ENCODE peak calls at places on chromosomes 13 and 19, in five cellular contexts. Q, K, L, U and S are unnamed samples.

GRCh38 chr19:19276386-19276785 is 3.3 kb upstream of the TM6SF2 start:
- DNase-seq in Q (no peak), K (no peak), L (no peak), U (no peak), S (no peak)

GRCh38 chr13:50081106-50081898 is 66.1 kb downstream of the KCNRG start:
- DNase-seq in Q (no peak), K (no peak), L (peak; percentile 42), U (peak; percentile 66), S (peak; percentile 62)

GRCh38 chr13:114108141-114108761 is 24.2 kb downstream of the RASA3 start:
- DNase-seq in Q (no peak), K (peak; percentile 6), L (no peak), U (peak; percentile 39), S (no peak)

GRCh38 chr19:35347171-35347929 is at the start of gene FFAR1:
- DNase-seq in Q (no peak), K (no peak), L (peak; percentile 71), U (peak; percentile 43), S (no peak)

GRCh38 chr13:72290962-72291681 is 424.1 kb upstream of the DACH1 start:
- DNase-seq in Q (peak; percentile 77), K (no peak), L (no peak), U (no peak), S (no peak)

GRCh38 chr19:13366529-13367143 is 139.6 kb downstream of the CACNA1A start:
- DNase-seq in Q (peak; percentile 51), K (no peak), L (no peak), U (no peak), S (no peak)

GRCh38 chr19:4217429-4218264 is 11.7 kb upstream of the EBI3 start:
- DNase-seq in Q (no peak), K (no peak), L (no peak), U (no peak), S (no peak)

GRCh38 chr13:103976371-103976770 is 910.2 kb upstream of the SLC10A2 start:
- DNase-seq in Q (no peak), K (no peak), L (no peak), U (no peak), S (no peak)

GRCh38 chr19:5484398-5485285 is 29.4 kb downstream of the ZNRF4 start:
- DNase-seq in Q (no peak), K (no peak), L (no peak), U (no peak), S (no peak)

GRCh38 chr13:112256716-112257497 is 119.2 kb upstream of the SPACA7 start:
- DNase-seq in Q (no peak), K (no peak), L (no peak), U (no peak), S (no peak)

GRCh38 chr19:34319785-34320184 is 45.2 kb upstream of the GPI start:
- DNase-seq in Q (no peak), K (peak; percentile 30), L (no peak), U (no peak), S (no peak)

GRCh38 chr13:109773786-109774185 is 12.6 kb downstream of the IRS2 start:
- DNase-seq in Q (no peak), K (no peak), L (no peak), U (no peak), S (no peak)

GRCh38 chr19:917323-918151 is at the start of gene KISS1R:
- DNase-seq in Q (no peak), K (no peak), L (peak; percentile 37), U (peak; percentile 75), S (peak; percentile 56)

GRCh38 chr13:28819748-28820098 is 416 bp upstream of the MTUS2 start:
- DNase-seq in Q (no peak), K (no peak), L (no peak), U (peak; percentile 59), S (no peak)

GRCh38 chr13:113548778-113549621 is 35.6 kb upstream of the TFDP1 start:
- DNase-seq in Q (no peak), K (no peak), L (no peak), U (peak; percentile 30), S (no peak)

GRCh38 chr13:114143806-114144605 is 11.6 kb upstream of the RASA3 start:
- DNase-seq in Q (peak; percentile 63), K (no peak), L (peak; percentile 57), U (no peak), S (peak; percentile 76)

GRCh38 chr13:41610426-41610825 is 153.1 kb downstream of the RGCC start:
- DNase-seq in Q (no peak), K (no peak), L (no peak), U (peak; percentile 87), S (no peak)

GRCh38 chr13:75481176-75482069 is 546 bp downstream of the TBC1D4 start:
- DNase-seq in Q (no peak), K (no peak), L (no peak), U (peak; percentile 58), S (peak; percentile 38)

GRCh38 chr19:4909172-4909896 is at the start of gene UHRF1:
- DNase-seq in Q (no peak), K (no peak), L (peak; percentile 16), U (no peak), S (no peak)

GRCh38 chr19:43148233-43148632 is 38.1 kb downstream of the PSG5 start:
- DNase-seq in Q (no peak), K (no peak), L (no peak), U (no peak), S (no peak)

GRCh38 chr19:48906324-48906723 is 6.2 kb downstream of the NUCB1 start:
- DNase-seq in Q (no peak), K (no peak), L (no peak), U (no peak), S (no peak)

GRCh38 chr13:104868806-104869205 is 1666.7 kb downstream of the EFNB2 start:
- DNase-seq in Q (no peak), K (no peak), L (no peak), U (no peak), S (no peak)

GRCh38 chr19:23415561-23416191 is 20.4 kb upstream of the ZNF91 start:
- DNase-seq in Q (no peak), K (no peak), L (no peak), U (no peak), S (no peak)

GRCh38 chr13:108961542-108962125 is 332.2 kb downstream of the MYO16 start:
- DNase-seq in Q (peak; percentile 31), K (no peak), L (peak; percentile 11), U (no peak), S (peak; percentile 49)

GRCh38 chr19:11848594-11849263 is at the start of gene ZNF439:
- DNase-seq in Q (no peak), K (peak; percentile 71), L (peak; percentile 86), U (peak; percentile 95), S (peak; percentile 91)

GRCh38 chr13:38899581-38899980 is 91.0 kb downstream of the STOML3 start:
- DNase-seq in Q (no peak), K (no peak), L (no peak), U (no peak), S (no peak)

GRCh38 chr13:95301947-95302386 is 716 bp upstream of the ABCC4 start:
- DNase-seq in Q (no peak), K (no peak), L (no peak), U (no peak), S (peak; percentile 23)

GRCh38 chr19:5632241-5632612 is 9.3 kb downstream of the SAFB start:
- DNase-seq in Q (no peak), K (no peak), L (no peak), U (no peak), S (no peak)

GRCh38 chr13:46871557-46871956 is 25.3 kb downstream of the HTR2A start:
- DNase-seq in Q (no peak), K (no peak), L (no peak), U (no peak), S (no peak)

GRCh38 chr13:73177911-73178565 is 119.2 kb downstream of the KLF5 start:
- DNase-seq in Q (no peak), K (no peak), L (no peak), U (no peak), S (no peak)

GRCh38 chr19:662207-662961 is 630 bp downstream of the RNF126 start:
- DNase-seq in Q (no peak), K (no peak), L (peak; percentile 72), U (peak; percentile 80), S (peak; percentile 82)

GRCh38 chr13:65553328-65553727 is 1676.8 kb downstream of the PCDH9 start:
- DNase-seq in Q (no peak), K (no peak), L (no peak), U (no peak), S (no peak)

DNA sequence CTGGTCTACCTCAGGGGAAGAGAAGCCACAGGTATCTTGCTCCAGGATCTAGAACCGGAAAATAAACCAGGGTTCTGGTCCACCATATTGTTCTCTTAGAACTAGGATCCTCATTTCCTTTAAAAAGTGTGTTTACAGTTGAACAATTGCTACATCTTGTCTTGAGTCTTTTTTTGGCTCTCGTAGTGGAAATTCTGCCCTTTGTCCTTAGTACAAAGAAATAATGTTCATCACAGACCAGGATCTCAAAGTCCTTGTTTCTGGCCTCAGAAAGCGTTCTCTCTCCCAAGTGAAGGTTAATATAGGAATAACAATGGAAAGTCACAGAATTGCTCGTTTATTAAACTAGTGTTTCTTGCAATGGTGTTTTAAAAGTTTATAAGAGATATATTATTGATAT is 20.8 kb downstream of the KLF2 start:
- DNase-seq in Q (no peak), K (no peak), L (no peak), U (no peak), S (no peak)
- H3K4me3 ChIP-seq in Q (no peak overlapping the region), K (no peak overlapping the region), L (no peak overlapping the region), U (no peak overlapping the region), S (no peak overlapping the region)

GRCh38 chr19:7841751-7842660 is 12.0 kb downstream of the EVI5L start:
- DNase-seq in Q (no peak), K (no peak), L (no peak), U (no peak), S (no peak)

GRCh38 chr19:7839476-7839875 is 9.5 kb downstream of the EVI5L start:
- DNase-seq in Q (no peak), K (no peak), L (no peak), U (no peak), S (no peak)

GRCh38 chr19:7843521-7843920 is 13.5 kb downstream of the EVI5L start:
- DNase-seq in Q (no peak), K (no peak), L (no peak), U (no peak), S (no peak)

GRCh38 chr19:7842661-7843294 is 12.8 kb downstream of the EVI5L start:
- DNase-seq in Q (no peak), K (no peak), L (no peak), U (no peak), S (no peak)

DNA sequence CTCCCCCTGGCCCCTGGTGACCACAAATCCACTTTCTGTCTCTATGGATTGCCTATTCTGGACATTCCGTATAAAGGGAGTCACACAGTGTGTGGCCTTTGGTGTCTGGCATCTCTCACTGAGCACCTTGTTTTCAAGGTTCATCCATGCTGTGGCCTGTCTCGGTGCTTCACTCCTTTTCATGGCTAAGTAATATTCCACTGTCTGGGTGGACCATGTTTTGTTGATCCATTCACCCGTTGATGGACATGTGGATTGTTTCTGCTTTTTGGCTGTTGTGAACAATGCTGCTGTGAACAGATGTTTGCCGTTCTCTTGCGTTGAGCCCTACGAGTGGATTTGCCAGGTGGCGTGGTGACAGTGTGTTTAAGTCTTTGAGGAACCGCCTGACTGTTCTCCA is 10.6 kb downstream of the EVI5L start:
- DNase-seq in Q (no peak), K (no peak), L (no peak), U (no peak), S (no peak)
- H3K4me1 ChIP-seq in Q (peaks cover 23% of the 10 kb centered on the region), K (no peaks in the 10 kb centered on the region), L (no peaks in the 10 kb centered on the region), U (no peaks in the 10 kb centered on the region), S (no peaks in the 10 kb centered on the region)

GRCh38 chr19:54162241-54162805 is 2.8 kb upstream of the LENG1 start:
- DNase-seq in Q (peak; percentile 65), K (peak; percentile 39), L (peak; percentile 77), U (peak; percentile 93), S (peak; percentile 88)
- H3K4me3 ChIP-seq in Q (no peak overlapping the region), K (peak overlapping the region; percentile 50), L (peak overlapping the region; percentile 53), U (peak overlapping the region; percentile 54), S (peak overlapping the region; percentile 37)

GRCh38 chr13:24280722-24281121 is 28.7 kb upstream of the C1QTNF9 start:
- DNase-seq in Q (no peak), K (no peak), L (no peak), U (peak; percentile 83), S (no peak)
- H3K4me1 ChIP-seq in Q (no peaks in the 10 kb centered on the region), K (no peaks in the 10 kb centered on the region), L (peaks cover 30% of the 10 kb centered on the region), U (peaks cover 40% of the 10 kb centered on the region), S (peaks cover 39% of the 10 kb centered on the region)